ENCODE peak calls at places on chromosomes 7 and 10, in six cellular contexts. One of them, this sample, is unnamed.

GRCh38 chr10:112182808-112183328 is 697 bp downstream of the GPAM start:
- DNase-seq in CD8-positive, alpha-beta T cell: no peak
- DNase-seq in body of pancreas: peak; percentile 5
- DNase-seq in neural progenitor cell: no peak
- DNase-seq in GM20000: no peak
- DNase-seq in Peyer's patch: no peak
- DNase-seq in this sample: no peak

GRCh38 chr7:65379318-65379717 is 5.7 kb downstream of the ZNF92 start:
- DNase-seq in CD8-positive, alpha-beta T cell: no peak
- DNase-seq in body of pancreas: no peak
- DNase-seq in neural progenitor cell: no peak
- DNase-seq in GM20000: no peak
- DNase-seq in Peyer's patch: no peak
- DNase-seq in this sample: no peak

GRCh38 chr10:4661572-4662255 is 164.3 kb upstream of the AKR1E2 start:
- DNase-seq in CD8-positive, alpha-beta T cell: no peak
- DNase-seq in body of pancreas: no peak
- DNase-seq in neural progenitor cell: no peak
- DNase-seq in GM20000: no peak
- DNase-seq in Peyer's patch: no peak
- DNase-seq in this sample: no peak

GRCh38 chr10:95742962-95743535 is 12.9 kb upstream of the ENTPD1 start:
- DNase-seq in CD8-positive, alpha-beta T cell: no peak
- DNase-seq in body of pancreas: no peak
- DNase-seq in neural progenitor cell: no peak
- DNase-seq in GM20000: no peak
- DNase-seq in Peyer's patch: no peak
- DNase-seq in this sample: no peak

GRCh38 chr10:13348216-13349017 is at the start of gene SEPHS1:
- DNase-seq in CD8-positive, alpha-beta T cell: peak; percentile 74
- DNase-seq in body of pancreas: peak; percentile 82
- DNase-seq in neural progenitor cell: peak; percentile 81
- DNase-seq in GM20000: peak; percentile 95
- DNase-seq in Peyer's patch: peak; percentile 75
- DNase-seq in this sample: peak; percentile 69

GRCh38 chr7:88005191-88005590 is 71.1 kb downstream of the ADAM22 start:
- DNase-seq in CD8-positive, alpha-beta T cell: no peak
- DNase-seq in body of pancreas: no peak
- DNase-seq in neural progenitor cell: no peak
- DNase-seq in GM20000: no peak
- DNase-seq in Peyer's patch: no peak
- DNase-seq in this sample: no peak

GRCh38 chr10:132482090-132482489 is 55.5 kb upstream of the INPP5A start:
- DNase-seq in CD8-positive, alpha-beta T cell: no peak
- DNase-seq in body of pancreas: no peak
- DNase-seq in neural progenitor cell: no peak
- DNase-seq in GM20000: no peak
- DNase-seq in Peyer's patch: no peak
- DNase-seq in this sample: no peak

GRCh38 chr7:120989571-120990220 is 1.2 kb downstream of the CPED1 start:
- DNase-seq in CD8-positive, alpha-beta T cell: no peak
- DNase-seq in body of pancreas: no peak
- DNase-seq in neural progenitor cell: no peak
- DNase-seq in GM20000: no peak
- DNase-seq in Peyer's patch: no peak
- DNase-seq in this sample: no peak

GRCh38 chr7:149793261-149793660 is 19.9 kb upstream of the ZNF467 start:
- DNase-seq in CD8-positive, alpha-beta T cell: no peak
- DNase-seq in body of pancreas: no peak
- DNase-seq in neural progenitor cell: no peak
- DNase-seq in GM20000: no peak
- DNase-seq in Peyer's patch: no peak
- DNase-seq in this sample: no peak

GRCh38 chr10:77989081-77989724 is 40.1 kb downstream of the POLR3A start:
- DNase-seq in CD8-positive, alpha-beta T cell: no peak
- DNase-seq in body of pancreas: peak; percentile 62
- DNase-seq in neural progenitor cell: no peak
- DNase-seq in GM20000: no peak
- DNase-seq in Peyer's patch: no peak
- DNase-seq in this sample: no peak

GRCh38 chr7:143085109-143085508 is 33.0 kb downstream of the OR6V1 start:
- DNase-seq in CD8-positive, alpha-beta T cell: no peak
- DNase-seq in body of pancreas: no peak
- DNase-seq in neural progenitor cell: no peak
- DNase-seq in GM20000: no peak
- DNase-seq in Peyer's patch: no peak
- DNase-seq in this sample: no peak

GRCh38 chr10:122348512-122348911 is 26.0 kb upstream of the PLEKHA1 start:
- DNase-seq in CD8-positive, alpha-beta T cell: no peak
- DNase-seq in body of pancreas: no peak
- DNase-seq in neural progenitor cell: peak; percentile 86
- DNase-seq in GM20000: no peak
- DNase-seq in Peyer's patch: peak; percentile 33
- DNase-seq in this sample: no peak

GRCh38 chr7:69893915-69894314 is 295.6 kb downstream of the AUTS2 start:
- DNase-seq in CD8-positive, alpha-beta T cell: no peak
- DNase-seq in body of pancreas: no peak
- DNase-seq in neural progenitor cell: peak; percentile 41
- DNase-seq in GM20000: peak; percentile 18
- DNase-seq in Peyer's patch: no peak
- DNase-seq in this sample: no peak

GRCh38 chr10:3959370-3960266 is 174.6 kb upstream of the KLF6 start:
- DNase-seq in CD8-positive, alpha-beta T cell: no peak
- DNase-seq in body of pancreas: no peak
- DNase-seq in neural progenitor cell: no peak
- DNase-seq in GM20000: no peak
- DNase-seq in Peyer's patch: no peak
- DNase-seq in this sample: no peak

GRCh38 chr10:24759706-24760105 is 36.0 kb upstream of the ARHGAP21 start:
- DNase-seq in CD8-positive, alpha-beta T cell: no peak
- DNase-seq in body of pancreas: no peak
- DNase-seq in neural progenitor cell: peak; percentile 66
- DNase-seq in GM20000: no peak
- DNase-seq in Peyer's patch: no peak
- DNase-seq in this sample: no peak

GRCh38 chr7:144436500-144436899 is 33.0 kb upstream of the NOBOX start:
- DNase-seq in CD8-positive, alpha-beta T cell: no peak
- DNase-seq in body of pancreas: no peak
- DNase-seq in neural progenitor cell: no peak
- DNase-seq in GM20000: no peak
- DNase-seq in Peyer's patch: no peak
- DNase-seq in this sample: no peak

GRCh38 chr7:19421871-19422270 is 276.6 kb upstream of the FERD3L start:
- DNase-seq in CD8-positive, alpha-beta T cell: no peak
- DNase-seq in body of pancreas: no peak
- DNase-seq in neural progenitor cell: no peak
- DNase-seq in GM20000: no peak
- DNase-seq in Peyer's patch: no peak
- DNase-seq in this sample: no peak

GRCh38 chr10:68880181-68880580 is 20.9 kb upstream of the DDX50 start:
- DNase-seq in CD8-positive, alpha-beta T cell: no peak
- DNase-seq in body of pancreas: no peak
- DNase-seq in neural progenitor cell: no peak
- DNase-seq in GM20000: no peak
- DNase-seq in Peyer's patch: no peak
- DNase-seq in this sample: no peak

GRCh38 chr10:68877482-68877881 is 23.6 kb upstream of the DDX50 start:
- DNase-seq in CD8-positive, alpha-beta T cell: no peak
- DNase-seq in body of pancreas: no peak
- DNase-seq in neural progenitor cell: no peak
- DNase-seq in GM20000: no peak
- DNase-seq in Peyer's patch: no peak
- DNase-seq in this sample: no peak

GRCh38 chr10:68876919-68877250 is 24.2 kb upstream of the DDX50 start:
- DNase-seq in CD8-positive, alpha-beta T cell: no peak
- DNase-seq in body of pancreas: no peak
- DNase-seq in neural progenitor cell: peak; percentile 30
- DNase-seq in GM20000: no peak
- DNase-seq in Peyer's patch: no peak
- DNase-seq in this sample: no peak

GRCh38 chr10:68878463-68878862 is 22.7 kb upstream of the DDX50 start:
- DNase-seq in CD8-positive, alpha-beta T cell: no peak
- DNase-seq in body of pancreas: no peak
- DNase-seq in neural progenitor cell: no peak
- DNase-seq in GM20000: no peak
- DNase-seq in Peyer's patch: no peak
- DNase-seq in this sample: no peak

GRCh38 chr10:68879628-68880027 is 21.5 kb upstream of the DDX50 start:
- DNase-seq in CD8-positive, alpha-beta T cell: no peak
- DNase-seq in body of pancreas: no peak
- DNase-seq in neural progenitor cell: no peak
- DNase-seq in GM20000: no peak
- DNase-seq in Peyer's patch: no peak
- DNase-seq in this sample: no peak
- TF ChIP-seq CTCF in CD8-positive, alpha-beta T cell: no peak
- TF ChIP-seq CTCF in body of pancreas: no peak
- TF ChIP-seq CTCF in neural progenitor cell: no peak
- TF ChIP-seq CTCF in GM20000: no peak
- TF ChIP-seq CTCF in Peyer's patch: no peak
- TF ChIP-seq CTCF in this sample: no peak

DNA sequence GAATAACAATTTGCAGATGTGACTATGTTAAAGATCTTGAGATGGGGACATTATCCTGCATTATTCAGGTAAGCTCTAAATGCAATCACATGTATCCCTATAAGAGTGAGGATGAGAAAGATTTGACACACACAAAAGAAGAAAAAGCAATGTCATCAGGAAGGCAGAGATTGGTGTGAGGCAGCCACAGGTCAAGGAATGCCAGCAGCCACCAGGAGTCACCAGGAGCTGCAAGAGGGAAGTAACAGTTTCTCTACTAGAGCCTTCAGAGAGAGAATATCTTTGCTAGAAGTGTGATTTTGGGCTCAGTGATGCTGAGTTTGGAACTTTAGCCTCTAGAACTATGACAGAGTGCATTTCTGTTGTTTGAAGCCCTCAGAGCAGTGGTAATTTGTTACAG is 700.3 kb upstream of the SEMA3D start:
- DNase-seq in CD8-positive, alpha-beta T cell: no peak
- DNase-seq in body of pancreas: no peak
- DNase-seq in neural progenitor cell: no peak
- DNase-seq in GM20000: no peak
- DNase-seq in Peyer's patch: no peak
- DNase-seq in this sample: no peak
- TF ChIP-seq CTCF in CD8-positive, alpha-beta T cell: no peak
- TF ChIP-seq CTCF in body of pancreas: no peak
- TF ChIP-seq CTCF in neural progenitor cell: peak; percentile 15
- TF ChIP-seq CTCF in GM20000: no peak
- TF ChIP-seq CTCF in Peyer's patch: no peak
- TF ChIP-seq CTCF in this sample: no peak

GRCh38 chr10:42836096-42836495 is 53.5 kb downstream of the BMS1 start:
- DNase-seq in CD8-positive, alpha-beta T cell: no peak
- DNase-seq in body of pancreas: no peak
- DNase-seq in neural progenitor cell: peak; percentile 9
- DNase-seq in GM20000: no peak
- DNase-seq in Peyer's patch: no peak
- DNase-seq in this sample: no peak

DNA sequence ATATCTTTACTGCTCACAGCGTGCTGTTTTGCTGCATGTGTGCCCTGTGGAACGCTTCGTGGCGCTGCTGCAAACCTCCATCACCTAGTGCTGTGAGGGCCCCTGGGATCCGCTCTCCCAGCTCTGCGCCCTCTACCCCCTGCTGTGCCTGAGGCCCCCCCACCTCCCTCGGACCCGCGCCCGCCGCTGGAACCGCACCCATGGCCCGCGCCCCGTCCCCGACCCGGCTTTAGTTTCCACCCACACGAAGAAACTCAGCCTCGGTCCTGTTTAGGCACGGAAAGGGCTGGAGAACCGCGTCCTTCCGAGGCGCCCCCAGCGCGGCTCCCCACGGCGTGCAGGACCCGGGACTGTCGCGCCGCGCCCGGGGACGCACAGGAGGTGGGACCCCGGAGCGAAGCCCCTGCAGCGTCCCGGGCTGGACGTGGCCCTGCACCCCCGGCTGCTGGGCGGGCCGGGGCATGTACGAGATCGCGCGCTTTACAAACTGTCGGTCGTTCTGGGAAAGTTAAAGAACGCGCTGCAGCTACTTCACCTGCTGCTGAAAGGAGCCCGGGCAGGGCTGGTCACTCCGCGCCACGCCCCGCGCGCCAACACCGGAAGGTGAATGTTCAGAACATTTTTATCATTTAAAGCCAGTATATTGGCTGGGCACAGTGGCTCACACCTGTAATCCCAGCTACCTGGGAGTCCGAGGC is 54.3 kb downstream of the BMS1 start:
- DNase-seq in CD8-positive, alpha-beta T cell: no peak
- DNase-seq in body of pancreas: peak; percentile 45
- DNase-seq in neural progenitor cell: no peak
- DNase-seq in GM20000: no peak
- DNase-seq in Peyer's patch: no peak
- DNase-seq in this sample: no peak
- TF ChIP-seq CTCF in CD8-positive, alpha-beta T cell: no peak
- TF ChIP-seq CTCF in body of pancreas: no peak
- TF ChIP-seq CTCF in neural progenitor cell: no peak
- TF ChIP-seq CTCF in GM20000: no peak
- TF ChIP-seq CTCF in Peyer's patch: no peak
- TF ChIP-seq CTCF in this sample: no peak

GRCh38 chr7:117313582-117313981 is 9.3 kb downstream of the WNT2 start:
- DNase-seq in CD8-positive, alpha-beta T cell: no peak
- DNase-seq in body of pancreas: no peak
- DNase-seq in neural progenitor cell: no peak
- DNase-seq in GM20000: no peak
- DNase-seq in Peyer's patch: no peak
- DNase-seq in this sample: no peak

GRCh38 chr7:117308891-117309290 is 14.0 kb downstream of the WNT2 start:
- DNase-seq in CD8-positive, alpha-beta T cell: no peak
- DNase-seq in body of pancreas: no peak
- DNase-seq in neural progenitor cell: no peak
- DNase-seq in GM20000: no peak
- DNase-seq in Peyer's patch: no peak
- DNase-seq in this sample: no peak

DNA sequence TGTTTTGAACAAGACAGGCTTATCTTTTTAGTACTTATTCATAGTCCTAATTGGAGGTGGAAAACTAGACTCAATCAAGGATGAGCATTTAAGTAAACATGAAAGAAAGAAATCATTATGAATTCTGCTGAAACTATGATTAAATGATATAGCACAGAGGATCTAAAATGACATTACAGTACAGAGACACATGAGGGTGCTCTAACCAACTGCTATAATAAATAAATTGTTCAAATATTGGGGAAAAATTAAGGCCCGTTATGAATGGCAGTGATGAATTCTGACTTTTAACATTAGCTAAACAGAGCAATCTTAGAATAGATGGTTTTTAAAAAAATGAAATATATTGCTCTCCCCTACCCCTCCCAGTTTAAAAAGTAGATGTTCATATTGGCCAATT is 10.3 kb downstream of the WNT2 start:
- DNase-seq in CD8-positive, alpha-beta T cell: no peak
- DNase-seq in body of pancreas: no peak
- DNase-seq in neural progenitor cell: no peak
- DNase-seq in GM20000: no peak
- DNase-seq in Peyer's patch: no peak
- DNase-seq in this sample: no peak
- TF ChIP-seq CTCF in CD8-positive, alpha-beta T cell: no peak
- TF ChIP-seq CTCF in body of pancreas: no peak
- TF ChIP-seq CTCF in neural progenitor cell: peak; percentile 4
- TF ChIP-seq CTCF in GM20000: peak; percentile 2
- TF ChIP-seq CTCF in Peyer's patch: no peak
- TF ChIP-seq CTCF in this sample: no peak

This sample was measured in mesothelial cell of epicardium.